ENCODE peak calls at places on chromosomes 1 and 21, in five cellular contexts. One of them, this sample, is unnamed.

GRCh38 chr1:18681423-18681835 is 50.8 kb downstream of the PAX7 start:
- DNase-seq in AG09319: no peak
- DNase-seq in left lung: no peak
- DNase-seq in SK-MEL-5: peak; percentile 66
- DNase-seq in kidney epithelial cell: no peak
- DNase-seq in this sample: peak; percentile 34

GRCh38 chr1:156752843-156753486 is 1.5 kb upstream of the HDGF start:
- DNase-seq in AG09319: peak; percentile 29
- DNase-seq in left lung: no peak
- DNase-seq in SK-MEL-5: no peak
- DNase-seq in kidney epithelial cell: no peak
- DNase-seq in this sample: peak; percentile 16

GRCh38 chr1:233543338-233544255 is 70.3 kb upstream of the KCNK1 start:
- DNase-seq in AG09319: peak; percentile 36
- DNase-seq in left lung: no peak
- DNase-seq in SK-MEL-5: no peak
- DNase-seq in kidney epithelial cell: peak; percentile 99
- DNase-seq in this sample: no peak

GRCh38 chr1:115307621-115308020 is 30.4 kb downstream of the NGF start:
- DNase-seq in AG09319: no peak
- DNase-seq in left lung: no peak
- DNase-seq in SK-MEL-5: no peak
- DNase-seq in kidney epithelial cell: no peak
- DNase-seq in this sample: no peak

GRCh38 chr1:48681476-48682305 is 95.0 kb downstream of the BEND5 start:
- DNase-seq in AG09319: no peak
- DNase-seq in left lung: no peak
- DNase-seq in SK-MEL-5: no peak
- DNase-seq in kidney epithelial cell: no peak
- DNase-seq in this sample: no peak

GRCh38 chr1:25549273-25550154 is 6.1 kb downstream of the LDLRAP1 start:
- DNase-seq in AG09319: no peak
- DNase-seq in left lung: peak; percentile 57
- DNase-seq in SK-MEL-5: no peak
- DNase-seq in kidney epithelial cell: peak; percentile 85
- DNase-seq in this sample: peak; percentile 48

GRCh38 chr1:232780354-232780753 is 24.9 kb upstream of the MAP10 start:
- DNase-seq in AG09319: no peak
- DNase-seq in left lung: no peak
- DNase-seq in SK-MEL-5: no peak
- DNase-seq in kidney epithelial cell: no peak
- DNase-seq in this sample: no peak

GRCh38 chr1:4028139-4028501 is 128.0 kb upstream of the C1orf174 start:
- DNase-seq in AG09319: no peak
- DNase-seq in left lung: no peak
- DNase-seq in SK-MEL-5: no peak
- DNase-seq in kidney epithelial cell: no peak
- DNase-seq in this sample: no peak

GRCh38 chr1:180507826-180508724 is 5.7 kb upstream of the ACBD6 start:
- DNase-seq in AG09319: peak; percentile 49
- DNase-seq in left lung: no peak
- DNase-seq in SK-MEL-5: peak; percentile 15
- DNase-seq in kidney epithelial cell: no peak
- DNase-seq in this sample: peak; percentile 73

GRCh38 chr1:183578846-183579245 is 11.4 kb downstream of the NCF2 start:
- DNase-seq in AG09319: no peak
- DNase-seq in left lung: peak; percentile 45
- DNase-seq in SK-MEL-5: no peak
- DNase-seq in kidney epithelial cell: no peak
- DNase-seq in this sample: no peak

GRCh38 chr1:151058682-151059341 is 610 bp downstream of the CDC42SE1 start:
- DNase-seq in AG09319: no peak
- DNase-seq in left lung: peak; percentile 60
- DNase-seq in SK-MEL-5: no peak
- DNase-seq in kidney epithelial cell: no peak
- DNase-seq in this sample: peak; percentile 31

GRCh38 chr1:86567936-86568335 is 21.1 kb downstream of the CLCA4 start:
- DNase-seq in AG09319: no peak
- DNase-seq in left lung: no peak
- DNase-seq in SK-MEL-5: no peak
- DNase-seq in kidney epithelial cell: no peak
- DNase-seq in this sample: no peak

GRCh38 chr1:67300561-67300960 is 7.1 kb upstream of the IL12RB2 start:
- DNase-seq in AG09319: no peak
- DNase-seq in left lung: no peak
- DNase-seq in SK-MEL-5: no peak
- DNase-seq in kidney epithelial cell: no peak
- DNase-seq in this sample: no peak

GRCh38 chr1:30888391-30888790 is 20.2 kb downstream of the SDC3 start:
- DNase-seq in AG09319: peak; percentile 91
- DNase-seq in left lung: peak; percentile 69
- DNase-seq in SK-MEL-5: no peak
- DNase-seq in kidney epithelial cell: peak; percentile 37
- DNase-seq in this sample: no peak

GRCh38 chr1:184150776-184151531 is 99.4 kb downstream of the TSEN15 start:
- DNase-seq in AG09319: no peak
- DNase-seq in left lung: peak; percentile 51
- DNase-seq in SK-MEL-5: no peak
- DNase-seq in kidney epithelial cell: no peak
- DNase-seq in this sample: no peak

GRCh38 chr1:243525085-243525487 is 269.2 kb downstream of the SDCCAG8 start:
- DNase-seq in AG09319: peak; percentile 16
- DNase-seq in left lung: no peak
- DNase-seq in SK-MEL-5: no peak
- DNase-seq in kidney epithelial cell: peak; percentile 39
- DNase-seq in this sample: peak; percentile 84

GRCh38 chr1:117707371-117707770 is 101.5 kb downstream of the TENT5C start:
- DNase-seq in AG09319: no peak
- DNase-seq in left lung: no peak
- DNase-seq in SK-MEL-5: no peak
- DNase-seq in kidney epithelial cell: no peak
- DNase-seq in this sample: no peak

GRCh38 chr1:243950166-243950565 is 100.1 kb upstream of the AKT3 start:
- DNase-seq in AG09319: peak; percentile 28
- DNase-seq in left lung: no peak
- DNase-seq in SK-MEL-5: peak; percentile 91
- DNase-seq in kidney epithelial cell: peak; percentile 62
- DNase-seq in this sample: no peak

GRCh38 chr1:94597701-94598100 is 56.1 kb upstream of the F3 start:
- DNase-seq in AG09319: no peak
- DNase-seq in left lung: no peak
- DNase-seq in SK-MEL-5: no peak
- DNase-seq in kidney epithelial cell: no peak
- DNase-seq in this sample: no peak

GRCh38 chr1:107153033-107153432 is 12.2 kb downstream of the NTNG1 start:
- DNase-seq in AG09319: no peak
- DNase-seq in left lung: no peak
- DNase-seq in SK-MEL-5: no peak
- DNase-seq in kidney epithelial cell: no peak
- DNase-seq in this sample: no peak

GRCh38 chr1:226408285-226409184 is 642 bp upstream of the PARP1 start:
- DNase-seq in AG09319: no peak
- DNase-seq in left lung: peak; percentile 43
- DNase-seq in SK-MEL-5: no peak
- DNase-seq in kidney epithelial cell: no peak
- DNase-seq in this sample: no peak

GRCh38 chr1:101005191-101005590 is 20.4 kb downstream of the DPH5 start:
- DNase-seq in AG09319: no peak
- DNase-seq in left lung: no peak
- DNase-seq in SK-MEL-5: no peak
- DNase-seq in kidney epithelial cell: no peak
- DNase-seq in this sample: no peak

GRCh38 chr1:29824025-29824424 is 587.7 kb downstream of the PTPRU start:
- DNase-seq in AG09319: no peak
- DNase-seq in left lung: no peak
- DNase-seq in SK-MEL-5: no peak
- DNase-seq in kidney epithelial cell: no peak
- DNase-seq in this sample: no peak

GRCh38 chr1:47598357-47598756 is 160.5 kb downstream of the FOXD2 start:
- DNase-seq in AG09319: no peak
- DNase-seq in left lung: no peak
- DNase-seq in SK-MEL-5: no peak
- DNase-seq in kidney epithelial cell: no peak
- DNase-seq in this sample: no peak

GRCh38 chr1:53145942-53146708 is 3.7 kb upstream of the SLC1A7 start:
- DNase-seq in AG09319: peak; percentile 95
- DNase-seq in left lung: peak; percentile 80
- DNase-seq in SK-MEL-5: no peak
- DNase-seq in kidney epithelial cell: peak; percentile 98
- DNase-seq in this sample: peak; percentile 82

GRCh38 chr1:166988976-166989515 is at the start of gene MAEL:
- DNase-seq in AG09319: no peak
- DNase-seq in left lung: no peak
- DNase-seq in SK-MEL-5: no peak
- DNase-seq in kidney epithelial cell: no peak
- DNase-seq in this sample: no peak

GRCh38 chr21:38982096-38982495 is 176.4 kb downstream of the ETS2 start:
- DNase-seq in AG09319: no peak
- DNase-seq in left lung: no peak
- DNase-seq in SK-MEL-5: no peak
- DNase-seq in kidney epithelial cell: no peak
- DNase-seq in this sample: no peak

GRCh38 chr1:174269932-174270651 is 110.8 kb downstream of the RABGAP1L start:
- DNase-seq in AG09319: no peak
- DNase-seq in left lung: no peak
- DNase-seq in SK-MEL-5: no peak
- DNase-seq in kidney epithelial cell: no peak
- DNase-seq in this sample: no peak

GRCh38 chr1:157272899-157273774 is 134.9 kb upstream of the ETV3 start:
- DNase-seq in AG09319: no peak
- DNase-seq in left lung: no peak
- DNase-seq in SK-MEL-5: no peak
- DNase-seq in kidney epithelial cell: no peak
- DNase-seq in this sample: no peak

GRCh38 chr1:90579212-90579802 is 137.8 kb downstream of the BARHL2 start:
- DNase-seq in AG09319: peak; percentile 1
- DNase-seq in left lung: no peak
- DNase-seq in SK-MEL-5: peak; percentile 52
- DNase-seq in kidney epithelial cell: peak; percentile 2
- DNase-seq in this sample: peak; percentile 62